ENCODE peak calls at places on chromosome 2, in four cellular contexts. U is K562, X is HL-60, Z is GM12878. M is an unnamed sample.

GRCh38 chr2:227025510-227025909 is 138.5 kb downstream of the COL4A4 start:
- DNase-seq in U (no peak), X (no peak), Z (no peak), M (no peak)

GRCh38 chr2:144198116-144198515 is 321.8 kb downstream of the ZEB2 start:
- DNase-seq in U (no peak), X (peak), Z (no peak), M (no peak)

GRCh38 chr2:221203138-221203537 is 369.0 kb downstream of the EPHA4 start:
- DNase-seq in U (no peak), X (no peak), Z (peak), M (no peak)

GRCh38 chr2:64222351-64222750 is 78.1 kb upstream of the PELI1 start:
- DNase-seq in U (no peak), X (no peak), Z (no peak), M (no peak)

GRCh38 chr2:100394111-100394641 is 23.3 kb downstream of the CHST10 start:
- DNase-seq in U (no peak), X (no peak), Z (peak), M (peak)

GRCh38 chr2:137050949-137051348 is 285.6 kb downstream of the THSD7B start:
- DNase-seq in U (no peak), X (no peak), Z (no peak), M (no peak)

GRCh38 chr2:33859791-33860461 is 260.8 kb upstream of the FAM98A start:
- DNase-seq in U (no peak), X (no peak), Z (no peak), M (no peak)

GRCh38 chr2:65045651-65046050 is 10.6 kb upstream of the CEP68 start:
- DNase-seq in U (no peak), X (no peak), Z (no peak), M (no peak)

GRCh38 chr2:218925434-218925833 is 34.0 kb upstream of the CDK5R2 start:
- DNase-seq in U (no peak), X (no peak), Z (no peak), M (no peak)

GRCh38 chr2:57050007-57050406 is 866.2 kb downstream of the CCDC85A start:
- DNase-seq in U (no peak), X (no peak), Z (no peak), M (no peak)

GRCh38 chr2:138671566-138671965 is 108.6 kb downstream of the NXPH2 start:
- DNase-seq in U (no peak), X (no peak), Z (no peak), M (no peak)

GRCh38 chr2:235734700-235735205 is 240.9 kb downstream of the AGAP1 start:
- DNase-seq in U (no peak), X (no peak), Z (no peak), M (no peak)

GRCh38 chr2:48946444-48947048 is 191.0 kb upstream of the LHCGR start:
- DNase-seq in U (peak), X (peak), Z (peak), M (peak)

GRCh38 chr2:214796901-214797300 is 12.6 kb downstream of the BARD1 start:
- DNase-seq in U (no peak), X (no peak), Z (no peak), M (no peak)

GRCh38 chr2:132623096-132623839 is 46.7 kb downstream of the LYPD1 start:
- DNase-seq in U (no peak), X (no peak), Z (no peak), M (no peak)

GRCh38 chr2:40120021-40120420 is 331.9 kb downstream of the SLC8A1 start:
- DNase-seq in U (no peak), X (no peak), Z (no peak), M (no peak)

GRCh38 chr2:904243-905024 is 46.2 kb upstream of the SNTG2 start:
- DNase-seq in U (no peak), X (no peak), Z (no peak), M (no peak)

GRCh38 chr2:109619131-109619615 is 5.0 kb downstream of the SOWAHC start:
- DNase-seq in U (no peak), X (no peak), Z (no peak), M (no peak)

GRCh38 chr2:42096869-42097591 is 49.2 kb downstream of the PKDCC start:
- DNase-seq in U (no peak), X (no peak), Z (no peak), M (no peak)

GRCh38 chr2:29921560-29921915 is at the start of gene ALK:
- DNase-seq in U (peak), X (peak), Z (no peak), M (peak)

GRCh38 chr2:15919716-15920444 is 20.5 kb upstream of the MYCN start:
- DNase-seq in U (no peak), X (no peak), Z (no peak), M (no peak)

GRCh38 chr2:207142461-207142860 is 23.3 kb downstream of the KLF7 start:
- DNase-seq in U (no peak), X (peak), Z (no peak), M (no peak)

GRCh38 chr2:102110596-102111334 is 31.8 kb upstream of the IL1R1 start:
- DNase-seq in U (no peak), X (no peak), Z (no peak), M (no peak)

GRCh38 chr2:6741229-6741628 is 124.5 kb downstream of the CMPK2 start:
- DNase-seq in U (no peak), X (no peak), Z (no peak), M (no peak)

GRCh38 chr2:71452565-71452964 is 796 bp upstream of the DYSF start:
- DNase-seq in U (peak), X (peak), Z (no peak), M (no peak)

GRCh38 chr2:237435844-237436590 is 22.1 kb upstream of the COL6A3 start:
- DNase-seq in U (no peak), X (no peak), Z (no peak), M (no peak)

GRCh38 chr2:79437416-79438281 is 75.2 kb upstream of the CTNNA2 start:
- DNase-seq in U (no peak), X (no peak), Z (no peak), M (no peak)

GRCh38 chr2:83696838-83697237 is 762.2 kb downstream of the SUCLG1 start:
- DNase-seq in U (no peak), X (no peak), Z (no peak), M (no peak)

GRCh38 chr2:146370821-146371220 is 1474.0 kb upstream of the ACVR2A start:
- DNase-seq in U (no peak), X (no peak), Z (no peak), M (no peak)

GRCh38 chr2:95062247-95062646 is 36.7 kb downstream of the MAL start:
- DNase-seq in U (no peak), X (no peak), Z (no peak), M (no peak)

GRCh38 chr2:19033240-19033639 is 325.2 kb downstream of the OSR1 start:
- DNase-seq in U (no peak), X (no peak), Z (no peak), M (no peak)

GRCh38 chr2:233436191-233436581 is 81.9 kb downstream of the DGKD start:
- DNase-seq in U (no peak), X (no peak), Z (no peak), M (no peak)
- TF ChIP-seq SPI1 in U (no peak), X (no peak), Z (no peak), M (no peak)

GRCh38 chr2:127510073-127510472 is 16.2 kb downstream of the IWS1 start:
- DNase-seq in U (no peak), X (no peak), Z (no peak), M (no peak)

GRCh38 chr2:127506502-127506901 is 19.8 kb downstream of the IWS1 start:
- DNase-seq in U (no peak), X (no peak), Z (no peak), M (no peak)

GRCh38 chr2:127508025-127508620 is 18.2 kb downstream of the IWS1 start:
- DNase-seq in U (no peak), X (no peak), Z (no peak), M (no peak)

GRCh38 chr2:127511090-127511489 is 15.2 kb downstream of the IWS1 start:
- DNase-seq in U (no peak), X (no peak), Z (no peak), M (no peak)

DNA sequence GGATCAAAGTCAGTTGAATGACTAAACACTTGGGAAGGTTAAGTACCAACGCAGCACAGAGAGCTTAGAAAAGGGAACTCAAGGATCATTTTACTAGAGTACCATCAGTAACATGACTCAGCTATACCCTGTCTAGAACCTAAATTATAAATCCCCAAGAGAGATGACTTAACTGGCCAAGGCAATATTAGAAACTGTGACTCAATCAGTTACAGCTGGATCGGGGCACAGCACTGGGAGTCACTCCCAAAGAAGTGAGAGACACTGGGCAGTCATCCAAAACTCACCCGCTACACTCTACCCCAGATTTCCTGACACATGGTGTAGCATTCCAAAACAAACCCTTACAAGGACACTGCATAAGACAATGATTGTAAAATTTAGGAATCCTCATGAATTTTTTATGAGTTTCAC is 17.7 kb downstream of the IWS1 start:
- DNase-seq in U (peak), X (peak), Z (no peak), M (no peak)
- TF ChIP-seq SPI1 in U (peak), X (peak), Z (peak), M (peak)

DNA sequence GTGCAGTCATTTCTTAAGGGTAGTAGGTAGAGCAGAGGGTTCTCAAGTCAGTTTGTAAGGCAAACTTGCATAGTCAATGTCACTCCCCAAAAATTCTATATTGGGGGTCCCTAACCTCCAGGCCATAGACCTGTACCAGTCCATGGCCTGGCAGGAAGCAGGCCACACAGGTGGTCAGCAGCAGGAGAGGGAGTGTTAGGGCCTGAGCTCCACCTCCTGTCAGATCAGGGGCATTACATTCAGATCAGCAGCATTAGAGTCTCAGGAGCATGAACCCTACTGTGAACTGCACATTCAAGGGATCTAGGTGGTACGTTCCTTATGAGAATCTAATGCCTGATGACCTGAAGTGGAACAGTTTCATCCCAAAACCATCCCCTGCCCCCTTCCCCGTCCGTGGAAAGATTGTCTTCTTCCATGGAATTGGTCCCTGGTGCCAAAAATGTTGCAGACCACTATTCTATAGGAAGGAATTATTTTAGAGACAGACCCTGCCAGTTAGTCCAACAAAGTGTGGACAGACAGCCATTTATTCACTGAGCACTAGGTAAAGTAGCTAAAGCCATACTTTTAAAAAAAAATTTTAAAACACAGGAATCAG is 6.7 kb downstream of the COA5 start:
- DNase-seq in U (peak), X (no peak), Z (no peak), M (no peak)
- TF ChIP-seq SPI1 in U (no peak), X (no peak), Z (no peak), M (no peak)

DNA sequence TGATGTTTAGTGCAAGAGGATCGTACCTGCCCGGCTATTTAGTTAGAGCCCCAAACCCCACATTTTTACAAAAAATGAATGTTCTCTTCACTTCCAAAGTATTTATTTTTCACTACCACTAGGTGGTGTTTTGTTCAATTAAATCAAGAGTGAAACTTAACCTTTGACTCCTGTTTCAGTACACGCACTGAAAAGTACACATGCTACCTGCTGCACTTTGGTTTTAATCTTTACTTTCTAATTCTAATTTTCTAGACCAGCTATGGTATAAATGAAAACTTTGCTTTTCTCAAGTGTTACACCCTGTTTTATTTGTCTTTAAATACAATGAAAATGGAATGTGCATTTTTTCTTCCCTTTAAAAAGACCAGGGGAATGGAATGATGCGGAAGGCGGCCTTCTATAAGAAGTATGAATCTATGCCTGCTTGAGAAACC is 31.4 kb upstream of the CHN1 start:
- DNase-seq in U (peak), X (peak), Z (no peak), M (no peak)
- TF ChIP-seq SPI1 in U (no peak), X (no peak), Z (no peak), M (no peak)

GRCh38 chr2:28750316-28751101 is 1.1 kb upstream of the PPP1CB start:
- DNase-seq in U (peak), X (no peak), Z (no peak), M (no peak)
- TF ChIP-seq SPI1 in U (no peak), X (no peak), Z (no peak), M (no peak)

DNA sequence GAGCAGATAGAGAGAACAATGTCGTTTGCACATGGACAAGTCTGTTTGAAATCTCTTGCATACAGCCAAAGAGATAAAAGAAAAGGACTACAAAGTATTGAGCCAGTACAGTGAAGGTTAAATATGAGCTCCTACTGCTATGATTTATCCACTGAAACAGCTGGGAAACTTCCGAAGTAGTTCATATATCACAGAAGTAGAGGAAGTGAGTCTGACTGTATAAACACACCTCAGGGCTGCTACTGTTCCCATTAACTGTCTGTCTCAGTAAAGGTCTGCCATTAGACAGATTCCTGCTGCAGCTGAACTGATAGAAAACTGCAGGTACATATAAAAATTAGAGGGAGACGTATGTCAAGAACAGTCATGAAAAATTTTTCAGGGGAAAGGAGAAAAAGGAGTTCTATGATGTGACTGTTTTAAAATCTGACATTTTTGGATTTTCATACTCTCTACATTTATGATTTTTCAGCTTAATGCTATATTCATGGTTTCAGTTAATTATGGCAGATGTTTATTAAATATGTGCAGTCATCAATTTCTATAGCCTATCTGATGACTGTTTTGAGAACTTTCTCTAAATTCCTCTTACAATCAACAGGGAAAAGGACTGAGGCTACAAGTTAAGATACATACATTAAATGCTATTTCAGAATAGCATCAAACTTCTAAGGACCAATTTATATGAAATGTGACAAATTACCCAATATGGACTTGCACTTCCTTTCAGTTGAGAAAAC is 364.7 kb downstream of the ERBB4 start:
- DNase-seq in U (no peak), X (no peak), Z (no peak), M (no peak)
- TF ChIP-seq SPI1 in U (no peak), X (no peak), Z (no peak), M (no peak)

DNA sequence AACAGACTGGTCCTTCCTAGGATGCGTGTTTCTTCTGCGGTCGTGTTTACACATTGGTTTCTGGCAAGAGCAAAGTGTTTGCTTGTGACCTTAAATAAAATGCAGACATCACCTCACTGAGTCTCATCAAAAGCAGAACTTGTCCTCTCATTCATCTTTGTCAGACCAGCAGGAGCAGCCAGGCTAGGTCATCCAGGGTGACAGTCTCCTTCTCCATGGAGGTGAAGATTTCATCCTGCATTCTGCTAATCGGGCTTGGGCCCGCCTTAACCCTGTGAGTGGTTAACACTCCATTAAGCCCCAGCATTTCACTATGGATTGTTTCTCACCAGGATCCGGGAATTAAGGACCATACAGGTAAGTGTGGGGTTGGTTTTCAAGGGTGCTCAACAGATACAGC is 64.3 kb upstream of the PID1 start:
- DNase-seq in U (no peak), X (no peak), Z (no peak), M (no peak)
- TF ChIP-seq SPI1 in U (no peak), X (no peak), Z (no peak), M (no peak)